ENCODE peak calls at places on chromosomes 6 and 20, in ten cellular contexts. C, E, M, P, N, J, V, Y, F and I are unnamed samples.

GRCh38 chr6:116176596-116176995 is 50.7 kb upstream of the COL10A1 start:
- DNase-seq in C (no peak), E (no peak), M (no peak), P (no peak), N (no peak), J (no peak), V (no peak), Y (no peak), F (no peak), I (no peak)

GRCh38 chr6:4271761-4272505 is 136.6 kb upstream of the ECI2 start:
- DNase-seq in C (no peak), E (no peak), M (no peak), P (no peak), N (no peak), J (no peak), V (peak), Y (no peak), F (no peak), I (no peak)

GRCh38 chr6:33316603-33317417 is 734 bp downstream of the ZBTB22 start:
- DNase-seq in C (no peak), E (no peak), M (no peak), P (no peak), N (no peak), J (no peak), V (peak), Y (no peak), F (no peak), I (no peak)

GRCh38 chr6:82337688-82338257 is 25.8 kb upstream of the TPBG start:
- DNase-seq in C (no peak), E (no peak), M (no peak), P (no peak), N (peak), J (no peak), V (no peak), Y (peak), F (no peak), I (no peak)

GRCh38 chr20:62400021-62400420 is 7.1 kb downstream of the CABLES2 start:
- DNase-seq in C (no peak), E (no peak), M (no peak), P (no peak), N (no peak), J (no peak), V (no peak), Y (no peak), F (no peak), I (no peak)

GRCh38 chr6:141968632-141969031 is 164.1 kb upstream of the GJE1 start:
- DNase-seq in C (no peak), E (no peak), M (no peak), P (no peak), N (no peak), J (no peak), V (no peak), Y (no peak), F (no peak), I (no peak)

GRCh38 chr6:132964101-132964867 is 149.9 kb downstream of the RPS12 start:
- DNase-seq in C (no peak), E (no peak), M (peak), P (no peak), N (peak), J (no peak), V (no peak), Y (no peak), F (peak), I (no peak)

GRCh38 chr6:91273729-91274128 is 686.9 kb upstream of the MAP3K7 start:
- DNase-seq in C (no peak), E (no peak), M (peak), P (no peak), N (no peak), J (no peak), V (no peak), Y (no peak), F (no peak), I (no peak)

GRCh38 chr6:15366003-15366535 is 120.2 kb downstream of the JARID2 start:
- DNase-seq in C (no peak), E (no peak), M (no peak), P (no peak), N (peak), J (no peak), V (no peak), Y (peak), F (no peak), I (no peak)

GRCh38 chr6:906920-907319 is 214.0 kb upstream of the EXOC2 start:
- DNase-seq in C (no peak), E (no peak), M (no peak), P (no peak), N (no peak), J (no peak), V (peak), Y (no peak), F (no peak), I (no peak)

GRCh38 chr6:69487688-69488087 is 309.1 kb downstream of the LMBRD1 start:
- DNase-seq in C (no peak), E (no peak), M (peak), P (no peak), N (no peak), J (no peak), V (no peak), Y (no peak), F (no peak), I (no peak)
- TF ChIP-seq CTCF in C (no peak), E (peak), M (no peak), P (peak), N (no peak), J (peak), V (peak), Y (peak), F (no peak), I (peak)

GRCh38 chr6:44645276-44645675 is 257.8 kb downstream of the CDC5L start:
- DNase-seq in C (no peak), E (no peak), M (no peak), P (no peak), N (no peak), J (no peak), V (no peak), Y (no peak), F (no peak), I (no peak)
- TF ChIP-seq CTCF in C (no peak), E (peak), M (no peak), P (no peak), N (no peak), J (peak), V (peak), Y (no peak), F (no peak), I (peak)

GRCh38 chr6:134186355-134186754 is 131.6 kb downstream of the SGK1 start:
- DNase-seq in C (no peak), E (no peak), M (no peak), P (no peak), N (no peak), J (no peak), V (no peak), Y (no peak), F (no peak), I (no peak)

GRCh38 chr6:134187154-134187553 is 130.8 kb downstream of the SGK1 start:
- DNase-seq in C (no peak), E (no peak), M (no peak), P (no peak), N (no peak), J (no peak), V (no peak), Y (no peak), F (no peak), I (no peak)

GRCh38 chr6:134183844-134184243 is 131.4 kb upstream of the SLC2A12 start:
- DNase-seq in C (no peak), E (no peak), M (no peak), P (no peak), N (no peak), J (no peak), V (peak), Y (no peak), F (no peak), I (no peak)

GRCh38 chr6:134187751-134188150 is 130.2 kb downstream of the SGK1 start:
- DNase-seq in C (no peak), E (no peak), M (no peak), P (no peak), N (no peak), J (no peak), V (no peak), Y (no peak), F (no peak), I (no peak)

DNA sequence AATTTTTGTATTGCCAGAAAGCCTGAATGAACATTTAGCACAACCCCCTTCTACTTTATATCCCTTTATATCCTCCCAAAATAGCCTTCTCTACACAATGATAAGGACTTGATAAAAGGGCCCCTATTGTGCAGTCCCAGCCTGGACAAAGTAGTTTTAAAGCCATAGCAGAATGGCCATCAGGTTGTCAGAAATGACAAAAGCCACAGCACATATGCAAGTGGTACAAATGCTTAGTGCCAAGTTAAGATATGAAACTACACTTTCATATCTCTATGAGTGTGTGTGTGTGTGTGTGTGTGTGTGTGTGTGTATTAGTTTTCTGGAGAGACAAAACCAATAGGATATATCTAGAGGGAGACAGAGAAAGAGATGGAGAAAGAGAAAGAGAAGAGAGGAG is 132.6 kb downstream of the SGK1 start:
- DNase-seq in C (no peak), E (no peak), M (no peak), P (no peak), N (no peak), J (no peak), V (no peak), Y (no peak), F (no peak), I (no peak)
- TF ChIP-seq CTCF in C (no peak), E (no peak), M (no peak), P (no peak), N (no peak), J (no peak), V (no peak), Y (no peak), F (no peak), I (no peak)

GRCh38 chr6:136654086-136654485 is 103.9 kb upstream of the MAP7 start:
- DNase-seq in C (no peak), E (no peak), M (no peak), P (no peak), N (no peak), J (no peak), V (no peak), Y (no peak), F (no peak), I (no peak)
- TF ChIP-seq CTCF in C (no peak), E (peak), M (no peak), P (peak), N (no peak), J (peak), V (peak), Y (no peak), F (no peak), I (peak)

DNA sequence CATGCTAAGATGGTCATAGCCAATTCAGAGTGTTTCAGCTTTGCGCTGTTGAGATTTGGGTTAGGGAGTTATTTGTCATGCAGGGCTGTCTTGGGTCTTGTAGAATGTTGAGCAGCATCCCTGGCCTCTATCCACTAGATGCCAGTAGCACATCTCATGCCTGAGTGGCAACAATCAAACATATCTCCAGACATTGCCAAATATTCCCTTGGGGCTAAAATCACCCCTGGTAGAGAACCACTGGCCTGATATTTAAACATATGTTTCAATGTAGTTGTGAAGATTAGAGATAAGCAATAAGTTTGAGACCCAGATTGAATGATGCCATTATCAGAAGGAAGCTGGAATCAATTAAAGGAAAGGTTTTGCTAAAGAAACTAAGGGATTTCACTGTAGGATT is 463.3 kb downstream of the DOK5 start:
- DNase-seq in C (no peak), E (no peak), M (no peak), P (no peak), N (no peak), J (no peak), V (no peak), Y (no peak), F (no peak), I (no peak)
- TF ChIP-seq CTCF in C (no peak), E (no peak), M (no peak), P (no peak), N (no peak), J (no peak), V (no peak), Y (no peak), F (no peak), I (no peak)

GRCh38 chr20:33291830-33292355 is 8.9 kb downstream of the BPIFB1 start:
- DNase-seq in C (no peak), E (peak), M (peak), P (no peak), N (peak), J (peak), V (peak), Y (peak), F (peak), I (no peak)
- TF ChIP-seq CTCF in C (peak), E (peak), M (peak), P (peak), N (peak), J (peak), V (peak), Y (peak), F (peak), I (peak)

DNA sequence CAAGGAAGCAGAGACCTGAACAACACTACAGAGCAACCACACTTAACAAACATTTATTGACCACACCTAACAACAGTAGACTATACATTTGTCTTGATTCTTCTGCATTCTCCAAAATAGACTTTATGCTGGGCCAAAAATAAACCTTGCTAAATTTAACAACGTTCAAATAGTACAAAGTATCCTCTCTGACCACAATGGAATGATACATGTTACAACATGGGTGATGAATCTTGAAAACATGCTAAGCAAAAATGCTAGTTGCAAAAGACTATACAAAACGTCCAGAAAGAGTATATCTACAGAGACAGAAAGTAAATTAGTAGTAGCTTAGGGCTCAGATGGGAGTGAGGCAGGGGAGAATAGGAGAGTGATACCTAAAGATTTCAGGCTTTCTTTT is 39.2 kb upstream of the PAK5 start:
- DNase-seq in C (no peak), E (no peak), M (no peak), P (no peak), N (peak), J (peak), V (no peak), Y (no peak), F (no peak), I (no peak)
- TF ChIP-seq CTCF in C (no peak), E (no peak), M (no peak), P (no peak), N (no peak), J (no peak), V (no peak), Y (no peak), F (no peak), I (no peak)

DNA sequence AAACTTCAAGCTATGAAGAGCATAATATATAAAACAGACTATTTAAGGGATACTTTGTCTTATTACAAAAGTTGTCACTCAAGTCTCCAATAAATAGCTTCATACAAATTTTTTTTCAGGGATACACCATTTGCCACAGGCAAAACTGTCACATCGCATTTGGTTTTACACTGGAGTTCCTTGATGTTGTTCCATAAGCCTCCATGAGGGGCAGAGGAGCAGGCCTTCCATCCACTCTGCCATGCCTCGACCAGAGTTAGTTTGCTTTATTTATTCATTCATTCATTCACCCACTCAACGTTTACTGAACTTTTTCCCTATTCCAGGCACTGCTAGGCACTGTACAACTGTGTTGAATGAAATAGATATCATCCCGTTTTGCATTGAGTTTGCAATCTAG is 246.6 kb downstream of the PHF3 start:
- DNase-seq in C (no peak), E (no peak), M (no peak), P (no peak), N (peak), J (no peak), V (peak), Y (no peak), F (no peak), I (no peak)
- TF ChIP-seq CTCF in C (no peak), E (peak), M (peak), P (peak), N (peak), J (peak), V (peak), Y (peak), F (peak), I (peak)

GRCh38 chr6:17446713-17447112 is 53.3 kb downstream of the CAP2 start:
- DNase-seq in C (no peak), E (no peak), M (no peak), P (no peak), N (no peak), J (no peak), V (peak), Y (no peak), F (no peak), I (no peak)
- TF ChIP-seq CTCF in C (no peak), E (no peak), M (no peak), P (no peak), N (no peak), J (no peak), V (peak), Y (no peak), F (peak), I (no peak)